ENCODE peak calls at places on chromosomes 3 and 15, in four cellular contexts. C is stomach, F is BE2C, H is HepG2. S is an unnamed sample.

GRCh38 chr3:122560680-122561079 is 3.4 kb downstream of the PARP9 start:
- DNase-seq in C (peak; percentile 55), F (peak; percentile 41), H (peak; percentile 58), S (no peak)

GRCh38 chr3:4584537-4585249 is 91.5 kb downstream of the ITPR1 start:
- DNase-seq in F (no peak), H (no peak), C (no peak), S (no peak)

GRCh38 chr3:13021141-13021933 is 51.9 kb downstream of the IQSEC1 start:
- DNase-seq in F (peak; percentile 49), H (no peak), C (peak; percentile 60), S (no peak)

GRCh38 chr3:123658118-123658859 is 73.4 kb upstream of the HACD2 start:
- DNase-seq in F (no peak), C (peak; percentile 61), H (no peak), S (no peak)

GRCh38 chr3:9244495-9245183 is 4.8 kb downstream of the SRGAP3 start:
- DNase-seq in C (no peak), F (no peak), H (no peak), S (no peak)

GRCh38 chr15:31387483-31388118 is 61.0 kb downstream of the KLF13 start:
- DNase-seq in F (peak; percentile 87), C (peak; percentile 85), H (no peak), S (no peak)

GRCh38 chr3:53974314-53974713 is 82.7 kb upstream of the SELENOK start:
- DNase-seq in H (no peak), C (no peak), F (no peak), S (no peak)

GRCh38 chr3:188687389-188687788 is 484.4 kb upstream of the TPRG1 start:
- DNase-seq in C (no peak), H (no peak), F (no peak), S (no peak)

GRCh38 chr3:8110966-8111798 is 390.4 kb upstream of the LMCD1 start:
- DNase-seq in H (peak; percentile 46), C (peak; percentile 57), F (peak; percentile 50), S (no peak)

GRCh38 chr3:115692887-115693524 is 69.7 kb downstream of the GAP43 start:
- DNase-seq in F (peak; percentile 87), H (peak; percentile 67), C (peak; percentile 69), S (peak; percentile 40)

GRCh38 chr3:131903988-131904415 is 130.8 kb downstream of the CPNE4 start:
- DNase-seq in F (no peak), C (no peak), H (peak; percentile 64), S (peak; percentile 66)

GRCh38 chr3:43870110-43870509 is 179.4 kb downstream of the ABHD5 start:
- DNase-seq in F (no peak), C (no peak), H (no peak), S (peak; percentile 74)

GRCh38 chr15:73809728-73810501 is 56.8 kb upstream of the INSYN1 start:
- DNase-seq in H (no peak), F (peak; percentile 26), C (no peak), S (no peak)

GRCh38 chr3:34782876-34783275 is 856.4 kb upstream of the ARPP21 start:
- DNase-seq in H (no peak), C (no peak), F (no peak), S (no peak)

GRCh38 chr3:172320468-172320867 is 127.8 kb downstream of the GHSR start:
- DNase-seq in F (no peak), C (no peak), H (no peak), S (no peak)

GRCh38 chr3:114104414-114104813 is 47.9 kb downstream of the QTRT2 start:
- DNase-seq in C (no peak), H (no peak), F (no peak), S (no peak)

GRCh38 chr15:25088261-25088790 is 133.5 kb downstream of the SNRPN start:
- DNase-seq in H (no peak), C (no peak), F (no peak), S (no peak)

GRCh38 chr15:25090073-25090733 is 135.4 kb downstream of the SNRPN start:
- DNase-seq in H (no peak), F (no peak), C (no peak), S (peak; percentile 34)

GRCh38 chr15:25089577-25089976 is 134.8 kb downstream of the SNRPN start:
- DNase-seq in F (no peak), H (no peak), C (no peak), S (peak; percentile 27)

GRCh38 chr15:25091421-25092158 is 136.8 kb downstream of the SNRPN start:
- DNase-seq in F (no peak), C (no peak), H (no peak), S (peak; percentile 17)

GRCh38 chr15:25087137-25087536 is 132.3 kb downstream of the SNRPN start:
- DNase-seq in F (no peak), C (peak; percentile 20), H (no peak), S (peak; percentile 2)
- H3K9me3 ChIP-seq in F (no peaks in the 10 kb centered on the region), C (peaks cover 100% of the 10 kb centered on the region), H (peaks cover 93% of the 10 kb centered on the region), S (peaks cover 15% of the 10 kb centered on the region)

DNA sequence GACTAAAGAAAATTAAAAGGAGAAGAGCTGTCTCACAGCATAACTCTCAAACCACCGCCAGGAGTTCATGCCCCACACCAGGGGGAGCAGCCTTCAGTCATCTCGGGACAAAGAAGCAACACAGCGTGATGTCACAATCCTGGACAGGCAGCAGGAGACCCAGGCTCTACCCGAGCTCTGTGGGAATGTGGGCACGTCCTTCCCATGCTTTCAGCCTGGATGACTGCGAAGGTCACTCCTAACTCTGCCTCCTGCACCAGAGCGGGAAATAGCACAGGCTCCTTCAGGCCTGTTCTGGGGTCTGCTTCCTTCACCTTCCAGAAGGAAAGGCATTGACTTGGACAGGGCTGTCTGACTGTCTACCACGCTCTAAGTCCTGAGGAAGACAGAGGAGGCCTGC is 31.3 kb downstream of the NOX5 start:
- DNase-seq in C (no peak), F (no peak), H (peak; percentile 70), S (no peak)
- TF ChIP-seq CTCF in C (no peak), F (peak; percentile 19), H (peak; percentile 54), S (no peak)

DNA sequence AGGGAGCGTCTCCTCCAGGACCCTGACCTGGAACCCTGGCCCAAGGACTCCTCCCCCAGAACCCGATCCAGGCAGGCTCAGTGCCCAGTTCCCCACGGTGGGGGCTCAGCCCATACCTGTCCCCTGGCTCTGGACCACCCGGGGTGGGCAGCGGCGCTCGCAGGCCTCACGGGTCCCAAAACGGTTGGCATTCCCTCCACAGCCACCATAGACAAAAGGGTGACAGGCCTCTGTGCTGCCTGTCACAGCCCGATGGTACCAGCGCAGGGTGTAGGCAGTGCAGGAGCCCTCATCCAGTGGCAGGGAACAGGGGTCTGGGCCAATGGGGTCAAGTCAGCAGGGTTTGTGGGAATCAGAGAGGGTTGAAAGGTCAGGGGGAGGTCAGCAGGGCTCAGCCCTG is 1.1 kb upstream of the UCN2 start:
- DNase-seq in C (no peak), F (no peak), H (no peak), S (no peak)
- H3K9me3 ChIP-seq in C (no peaks in the 10 kb centered on the region), F (no peaks in the 10 kb centered on the region), H (no peaks in the 10 kb centered on the region), S (no peaks in the 10 kb centered on the region)

GRCh38 chr3:185270956-185271332 is 17.1 kb upstream of the EHHADH start:
- DNase-seq in H (no peak), C (no peak), F (no peak), S (no peak)

GRCh38 chr3:185268194-185268809 is 14.5 kb upstream of the EHHADH start:
- DNase-seq in F (no peak), C (no peak), H (no peak), S (no peak)

GRCh38 chr3:185272051-185272450 is 18.2 kb upstream of the EHHADH start:
- DNase-seq in H (no peak), C (no peak), F (no peak), S (no peak)

GRCh38 chr3:185267193-185267592 is 13.3 kb upstream of the EHHADH start:
- DNase-seq in H (no peak), C (no peak), F (no peak), S (no peak)

GRCh38 chr3:185270262-185270955 is 16.6 kb upstream of the EHHADH start:
- DNase-seq in C (no peak), H (peak; percentile 50), F (peak; percentile 61), S (no peak)
- TF ChIP-seq CTCF in C (no peak), H (peak; percentile 89), F (peak; percentile 78), S (peak; percentile 36)

GRCh38 chr15:49154799-49155109 is 645 bp downstream of the COPS2 start:
- DNase-seq in C (no peak), H (peak; percentile 4), F (no peak), S (no peak)
- H3K9me3 ChIP-seq in C (no peaks in the 10 kb centered on the region), H (no peaks in the 10 kb centered on the region), F (no peaks in the 10 kb centered on the region), S (no peaks in the 10 kb centered on the region)

GRCh38 chr3:64111872-64112271 is 88.6 kb upstream of the PSMD6 start:
- DNase-seq in F (no peak), H (no peak), C (no peak), S (no peak)
- TF ChIP-seq CTCF in F (peak; percentile 26), H (no peak), C (no peak), S (peak; percentile 20)

GRCh38 chr15:27527490-27528067 is 556.6 kb downstream of the GABRG3 start:
- DNase-seq in F (no peak), H (peak; percentile 1), C (no peak), S (no peak)
- H3K9me3 ChIP-seq in F (no peaks in the 10 kb centered on the region), H (peaks cover 44% of the 10 kb centered on the region), C (peaks cover 43% of the 10 kb centered on the region), S (no peaks in the 10 kb centered on the region)

GRCh38 chr15:101251830-101252820 is at the start of gene CHSY1:
- DNase-seq in C (peak; percentile 93), H (peak; percentile 67), F (peak; percentile 91), S (peak; percentile 94)
- TF ChIP-seq CTCF in C (no peak), H (peak; percentile 28), F (no peak), S (peak; percentile 85)